ENCODE peak calls at places on chromosomes 2 and 18, in five cellular contexts. B, A, X, G and C are unnamed samples. For H3K4me1, the result is how much of the 10 kb centered on the place peaks cover.

GRCh38 chr2:45180033-45180746 is 170.9 kb upstream of the SIX2 start:
- DNase-seq in B (no peak), A (no peak), X (no peak), G (no peak), C (no peak)

GRCh38 chr18:45559258-45559657 is 56.0 kb upstream of the SLC14A2 start:
- DNase-seq in B (no peak), A (no peak), X (no peak), G (no peak), C (no peak)

GRCh38 chr18:8816805-8817204 is 111.4 kb downstream of the MTCL1 start:
- DNase-seq in B (no peak), A (no peak), X (no peak), G (no peak), C (no peak)

GRCh38 chr2:151289972-151290335 is 486 bp upstream of the NMI start:
- DNase-seq in B (no peak), A (peak), X (peak), G (no peak), C (peak)

GRCh38 chr18:57004366-57005121 is 142.3 kb upstream of the BOD1L2 start:
- DNase-seq in B (peak), A (peak), X (no peak), G (peak), C (no peak)

GRCh38 chr2:118723394-118723793 is 124.1 kb downstream of the EN1 start:
- DNase-seq in B (no peak), A (no peak), X (no peak), G (no peak), C (no peak)

GRCh38 chr18:47284691-47285370 is 33.4 kb upstream of the SKOR2 start:
- DNase-seq in B (no peak), A (no peak), X (no peak), G (peak), C (no peak)

GRCh38 chr2:68992341-68992740 is 17.9 kb downstream of the GKN1 start:
- DNase-seq in B (no peak), A (no peak), X (no peak), G (no peak), C (no peak)

GRCh38 chr2:176873403-176873802 is 339.2 kb upstream of the HNRNPA3 start:
- DNase-seq in B (no peak), A (no peak), X (no peak), G (no peak), C (peak)

GRCh38 chr18:35121531-35121930 is 80.3 kb downstream of the MAPRE2 start:
- DNase-seq in B (no peak), A (no peak), X (no peak), G (no peak), C (no peak)

GRCh38 chr2:165083326-165083725 is 120.5 kb downstream of the SCN3A start:
- DNase-seq in B (no peak), A (no peak), X (no peak), G (no peak), C (no peak)

GRCh38 chr18:3863593-3863992 is 413.6 kb downstream of the TGIF1 start:
- DNase-seq in B (no peak), A (no peak), X (no peak), G (no peak), C (peak)

GRCh38 chr18:54388203-54389142 is 30.8 kb downstream of the C18orf54 start:
- DNase-seq in B (peak), A (peak), X (peak), G (peak), C (peak)

GRCh38 chr2:30694286-30695055 is 112.8 kb downstream of the CAPN13 start:
- DNase-seq in B (no peak), A (no peak), X (no peak), G (no peak), C (no peak)

GRCh38 chr2:169108098-169108884 is 38.9 kb downstream of the DHRS9 start:
- DNase-seq in B (no peak), A (no peak), X (no peak), G (no peak), C (no peak)

GRCh38 chr2:169106563-169107545 is 37.5 kb downstream of the DHRS9 start:
- DNase-seq in B (no peak), A (no peak), X (peak), G (no peak), C (no peak)

GRCh38 chr2:169106125-169106524 is 36.8 kb downstream of the DHRS9 start:
- DNase-seq in B (no peak), A (no peak), X (no peak), G (no peak), C (no peak)

GRCh38 chr2:169109502-169110409 is 40.4 kb downstream of the DHRS9 start:
- DNase-seq in B (peak), A (peak), X (peak), G (no peak), C (peak)

GRCh38 chr2:169107645-169108044 is 38.3 kb downstream of the DHRS9 start:
- DNase-seq in B (no peak), A (no peak), X (no peak), G (no peak), C (no peak)
- TF ChIP-seq JUNB in B (no peak), A (no peak), X (no peak), G (no peak), C (no peak)

GRCh38 chr2:161426788-161427412 is 10.8 kb downstream of the TBR1 start:
- DNase-seq in B (no peak), A (no peak), X (no peak), G (no peak), C (peak)
- TF ChIP-seq CTCF in B (no peak), A (peak), X (peak), G (peak), C (peak)

GRCh38 chr2:46552528-46552927 is 73.2 kb downstream of the TMEM247 start:
- DNase-seq in B (no peak), A (no peak), X (no peak), G (no peak), C (no peak)

GRCh38 chr2:46554381-46554780 is 75.0 kb downstream of the TMEM247 start:
- DNase-seq in B (no peak), A (no peak), X (no peak), G (no peak), C (no peak)

GRCh38 chr2:46555011-46555410 is 75.6 kb downstream of the TMEM247 start:
- DNase-seq in B (no peak), A (no peak), X (peak), G (no peak), C (peak)

GRCh38 chr2:46557788-46558187 is 78.4 kb downstream of the TMEM247 start:
- DNase-seq in B (no peak), A (no peak), X (no peak), G (no peak), C (no peak)

GRCh38 chr2:46555646-46556205 is 76.4 kb downstream of the TMEM247 start:
- DNase-seq in B (no peak), A (no peak), X (no peak), G (no peak), C (peak)
- H3K4me1 ChIP-seq in B (under half), A (under half), X (under half), G (under half), C (under half)

GRCh38 chr2:169694894-169695260 is 608 bp downstream of the PHOSPHO2 start:
- DNase-seq in B (no peak), A (no peak), X (no peak), G (no peak), C (no peak)

GRCh38 chr2:169696381-169696780 is 2.1 kb downstream of the PHOSPHO2 start:
- DNase-seq in B (no peak), A (no peak), X (no peak), G (no peak), C (no peak)

GRCh38 chr2:169694113-169694893 is at the start of the genes CFAP210 and PHOSPHO2:
- DNase-seq in B (peak), A (peak), X (peak), G (peak), C (peak)

GRCh38 chr2:169690958-169691357 is 3.2 kb downstream of the CFAP210 start:
- DNase-seq in B (no peak), A (no peak), X (no peak), G (no peak), C (no peak)

DNA sequence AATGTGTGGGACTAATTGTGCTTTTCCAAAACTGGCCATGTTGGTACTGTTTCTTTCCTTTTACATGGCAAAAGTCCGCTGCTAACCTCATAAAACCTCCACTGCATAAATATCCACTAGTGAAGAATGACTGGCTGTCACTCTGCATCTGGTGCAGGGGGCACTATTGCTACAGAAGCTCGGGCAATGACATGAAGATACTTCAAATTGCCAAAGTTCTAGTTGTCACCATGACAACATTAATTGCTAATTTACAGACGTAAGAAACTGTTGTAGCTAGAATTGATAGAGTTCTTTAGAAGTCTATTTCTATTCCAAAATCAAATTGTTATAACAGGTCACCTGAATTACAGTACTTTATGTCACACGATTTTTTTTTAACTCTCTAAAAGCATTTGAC is 861 bp downstream of the CFAP210 start:
- DNase-seq in B (peak), A (peak), X (peak), G (no peak), C (peak)
- TF ChIP-seq JUNB in B (no peak), A (no peak), X (no peak), G (no peak), C (no peak)

GRCh38 chr2:240983996-240984498 is 14.4 kb upstream of the SNED1 start:
- DNase-seq in B (no peak), A (peak), X (no peak), G (no peak), C (no peak)

GRCh38 chr2:240982821-240983281 is 15.6 kb upstream of the SNED1 start:
- DNase-seq in B (no peak), A (no peak), X (no peak), G (no peak), C (no peak)

GRCh38 chr2:240981273-240981672 is 17.1 kb upstream of the SNED1 start:
- DNase-seq in B (no peak), A (no peak), X (no peak), G (no peak), C (no peak)

GRCh38 chr2:240981871-240982800 is 16.3 kb upstream of the SNED1 start:
- DNase-seq in B (no peak), A (no peak), X (no peak), G (no peak), C (no peak)

GRCh38 chr2:240983361-240983995 is 14.9 kb upstream of the SNED1 start:
- DNase-seq in B (no peak), A (peak), X (peak), G (no peak), C (peak)
- TF ChIP-seq CTCF in B (no peak), A (peak), X (peak), G (peak), C (peak)

GRCh38 chr2:216012133-216012829 is 1.1 kb downstream of the MREG start:
- DNase-seq in B (peak), A (peak), X (peak), G (no peak), C (no peak)

GRCh38 chr2:216013080-216013909 is at the start of gene MREG:
- DNase-seq in B (peak), A (peak), X (peak), G (no peak), C (peak)

GRCh38 chr2:216012830-216013079 is 596 bp downstream of the MREG start:
- DNase-seq in B (no peak), A (no peak), X (no peak), G (no peak), C (no peak)

GRCh38 chr2:216014986-216015385 is 1.6 kb upstream of the MREG start:
- DNase-seq in B (no peak), A (no peak), X (no peak), G (no peak), C (no peak)

DNA sequence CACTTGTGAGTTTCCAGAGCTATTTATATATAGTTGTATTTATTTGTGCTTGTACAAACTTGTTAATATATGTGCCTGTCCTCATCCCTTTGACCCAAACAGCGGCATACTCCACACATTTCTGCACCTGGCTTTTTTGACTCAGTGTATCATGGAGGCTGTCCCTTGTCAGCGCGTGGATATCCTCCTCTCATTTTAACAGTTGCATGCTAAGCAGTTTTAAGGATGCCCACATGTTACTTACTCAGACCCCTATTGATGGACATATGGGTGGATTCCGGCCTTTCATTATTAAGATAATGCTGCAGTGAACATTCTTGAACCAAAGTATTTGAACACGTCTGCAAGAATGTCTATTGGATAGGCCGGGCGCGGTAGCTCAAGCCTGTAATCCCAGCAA is 655 bp upstream of the MREG start:
- DNase-seq in B (no peak), A (no peak), X (no peak), G (no peak), C (no peak)
- H3K4me1 ChIP-seq in B (under half), A (under half), X (under half), G (under half), C (under half)

DNA sequence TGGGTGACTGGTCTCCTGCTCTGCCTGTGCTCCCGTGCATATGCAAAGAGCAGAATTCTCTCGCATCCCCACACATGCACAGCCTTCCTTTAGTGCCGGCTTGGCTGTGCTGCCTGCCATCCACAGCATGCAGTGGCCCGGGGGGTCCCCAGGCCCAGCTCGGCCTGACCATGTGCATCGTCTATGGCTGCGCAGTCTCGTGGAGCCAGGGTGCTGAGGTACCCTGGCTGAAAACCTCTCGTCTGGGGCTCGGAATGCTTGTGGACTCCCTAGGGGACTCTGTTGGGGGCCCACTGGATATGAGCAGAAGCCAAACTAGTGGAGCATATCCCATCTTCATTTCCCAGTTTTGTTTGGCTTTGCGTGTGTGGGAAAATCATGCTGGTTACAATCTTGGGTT is 70.9 kb upstream of the HS6ST1 start:
- DNase-seq in B (no peak), A (no peak), X (no peak), G (no peak), C (no peak)
- TF ChIP-seq JUNB in B (no peak), A (no peak), X (no peak), G (no peak), C (no peak)

DNA sequence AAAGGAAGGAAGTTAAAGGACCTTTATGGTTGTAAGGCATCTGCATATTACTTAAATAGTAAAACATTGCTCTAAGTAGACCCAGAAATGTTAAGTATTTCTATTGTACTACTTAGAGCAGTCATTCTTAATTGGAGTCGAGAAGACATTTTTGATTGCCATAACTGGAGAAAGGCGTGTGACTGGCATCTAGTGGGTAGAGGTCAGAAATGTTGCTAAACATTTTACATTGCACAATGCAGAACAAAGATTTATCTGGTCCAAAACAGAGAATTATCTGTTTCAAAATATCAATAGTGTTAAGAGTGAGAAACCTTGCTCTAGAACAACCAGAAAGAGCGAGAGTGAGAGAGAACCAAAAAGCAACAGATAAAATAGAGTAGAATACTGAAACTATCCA is 23.3 kb upstream of the ROCK1 start:
- DNase-seq in B (no peak), A (peak), X (no peak), G (no peak), C (no peak)
- TF ChIP-seq CTCF in B (peak), A (no peak), X (no peak), G (peak), C (peak)